ENCODE peak calls at places on chromosome 19, in seven cellular contexts. L, B, H, C, M, E and U are unnamed samples.

GRCh38 chr19:18895038-18895827 is 725 bp downstream of the CERS1 start:
- DNase-seq in L (no peak), B (peak), H (peak), C (no peak), M (no peak), E (no peak), U (no peak)

GRCh38 chr19:3857449-3858003 is 11.3 kb downstream of the ZFR2 start:
- DNase-seq in L (no peak), B (no peak), H (no peak), C (no peak), M (no peak), E (no peak), U (no peak)

GRCh38 chr19:24140099-24140498 is 53.1 kb downstream of the ZNF254 start:
- DNase-seq in L (no peak), B (no peak), H (no peak), C (no peak), M (no peak), E (no peak), U (no peak)

GRCh38 chr19:12647047-12647446 is 19.5 kb downstream of the MAN2B1 start:
- DNase-seq in L (no peak), B (peak), H (no peak), C (no peak), M (peak), E (no peak), U (no peak)

GRCh38 chr19:40623403-40624239 is 22.5 kb downstream of the LTBP4 start:
- DNase-seq in L (no peak), B (peak), H (no peak), C (no peak), M (peak), E (no peak), U (no peak)

GRCh38 chr19:17873661-17874422 is 2.1 kb downstream of the SLC5A5 start:
- DNase-seq in L (peak), B (peak), H (peak), C (peak), M (peak), E (peak), U (no peak)

GRCh38 chr19:49864890-49865289 is 2.5 kb downstream of the PNKP start:
- DNase-seq in L (no peak), B (no peak), H (no peak), C (no peak), M (no peak), E (no peak), U (no peak)

GRCh38 chr19:47411101-47411500 is 8.2 kb downstream of the MEIS3 start:
- DNase-seq in L (no peak), B (no peak), H (no peak), C (no peak), M (peak), E (no peak), U (no peak)

GRCh38 chr19:34345934-34346333 is 19.1 kb upstream of the GPI start:
- DNase-seq in L (peak), B (peak), H (peak), C (peak), M (peak), E (peak), U (peak)

GRCh38 chr19:13100871-13101589 is 1.6 kb downstream of the LYL1 start:
- DNase-seq in L (no peak), B (no peak), H (no peak), C (no peak), M (no peak), E (no peak), U (no peak)

GRCh38 chr19:53581871-53582279 is 43.9 kb downstream of the ZNF331 start:
- DNase-seq in L (no peak), B (no peak), H (no peak), C (no peak), M (no peak), E (no peak), U (no peak)

GRCh38 chr19:39858541-39858940 is 12.4 kb upstream of the FBL start:
- DNase-seq in L (no peak), B (no peak), H (no peak), C (no peak), M (no peak), E (peak), U (no peak)

GRCh38 chr19:15427991-15428471 is 9.2 kb upstream of the AKAP8L start:
- DNase-seq in L (no peak), B (no peak), H (no peak), C (no peak), M (no peak), E (no peak), U (no peak)

GRCh38 chr19:48959341-48960239 is 4.9 kb downstream of the BAX start:
- DNase-seq in L (no peak), B (no peak), H (no peak), C (no peak), M (peak), E (no peak), U (no peak)